ENCODE peak calls at places on chromosomes 12 and 14, in four cellular contexts. S is K562, K is GM12878, O is HepG2. X is an unnamed sample.

GRCh38 chr12:32821293-32822089 is 65.8 kb upstream of the YARS2 start:
- DNase-seq in K (no peak), O (no peak), S (no peak), X (no peak)

GRCh38 chr12:13195848-13196301 is 651 bp upstream of the EMP1 start:
- DNase-seq in O (no peak), S (no peak), K (no peak), X (no peak)

GRCh38 chr14:95361373-95362179 is 41.9 kb upstream of the CLMN start:
- DNase-seq in S (peak; percentile 71), O (no peak), K (no peak), X (peak; percentile 70)

GRCh38 chr14:72699852-72700257 is 194.0 kb downstream of the DPF3 start:
- DNase-seq in K (no peak), O (no peak), S (no peak), X (no peak)

GRCh38 chr12:64385468-64385867 is 5.1 kb downstream of the C12orf56 start:
- DNase-seq in O (no peak), S (no peak), K (no peak), X (no peak)

GRCh38 chr14:92258934-92259333 is 64.0 kb upstream of the SLC24A4 start:
- DNase-seq in O (no peak), S (peak; percentile 25), K (peak; percentile 31), X (no peak)

GRCh38 chr14:32679927-32680612 is 258.6 kb upstream of the NPAS3 start:
- DNase-seq in K (no peak), S (no peak), O (no peak), X (no peak)

GRCh38 chr14:79464468-79464867 is 746.8 kb downstream of the DIO2 start:
- DNase-seq in S (no peak), O (no peak), K (no peak), X (no peak)

GRCh38 chr12:12881495-12881894 is 9.9 kb upstream of the GPRC5A start:
- DNase-seq in K (no peak), S (no peak), O (peak; percentile 39), X (no peak)

GRCh38 chr12:7877421-7877820 is 4.7 kb upstream of the SLC2A14 start:
- DNase-seq in S (no peak), K (no peak), O (no peak), X (no peak)

GRCh38 chr14:45664668-45665356 is 411.8 kb upstream of the MIS18BP1 start:
- DNase-seq in S (no peak), O (no peak), K (no peak), X (no peak)

GRCh38 chr14:99287269-99287942 is 15.4 kb upstream of the BCL11B start:
- DNase-seq in S (no peak), O (no peak), K (peak; percentile 55), X (no peak)

GRCh38 chr12:62214847-62215246 is 45.4 kb upstream of the USP15 start:
- DNase-seq in O (no peak), S (no peak), K (no peak), X (no peak)

GRCh38 chr12:25962932-25963525 is 4.5 kb downstream of the RASSF8 start:
- DNase-seq in O (no peak), S (no peak), K (no peak), X (no peak)

GRCh38 chr12:51393676-51394545 is 2.7 kb upstream of the GALNT6 start:
- DNase-seq in O (no peak), S (no peak), K (no peak), X (no peak)

GRCh38 chr12:89664441-89664840 is 44.2 kb downstream of the ATP2B1 start:
- DNase-seq in S (no peak), O (no peak), K (no peak), X (no peak)

GRCh38 chr12:56801661-56802622 is 38.8 kb downstream of the HSD17B6 start:
- DNase-seq in K (no peak), O (no peak), S (no peak), X (no peak)

GRCh38 chr12:6383572-6384498 is at the start of gene LTBR:
- DNase-seq in S (peak; percentile 82), O (peak; percentile 83), K (no peak), X (no peak)

GRCh38 chr12:70254846-70255245 is 11.6 kb downstream of the CNOT2 start:
- DNase-seq in K (no peak), O (no peak), S (no peak), X (no peak)

GRCh38 chr12:44876554-44877275 is 600 bp upstream of the NELL2 start:
- DNase-seq in S (peak; percentile 23), O (no peak), K (no peak), X (peak; percentile 59)

GRCh38 chr12:59695379-59695778 is 99.5 kb downstream of the SLC16A7 start:
- DNase-seq in S (no peak), K (no peak), O (no peak), X (no peak)

GRCh38 chr12:32944195-32944594 is 47.6 kb upstream of the PKP2 start:
- DNase-seq in O (no peak), S (no peak), K (no peak), X (no peak)

GRCh38 chr12:12510141-12510540 is 52.5 kb downstream of the DUSP16 start:
- DNase-seq in S (no peak), K (no peak), O (no peak), X (no peak)

GRCh38 chr12:106956048-106956935 is 585 bp downstream of the TMEM263 start:
- DNase-seq in S (peak; percentile 70), K (peak; percentile 15), O (peak; percentile 87), X (peak; percentile 56)

GRCh38 chr14:101813171-101813759 is 51.8 kb downstream of the PPP2R5C start:
- DNase-seq in S (no peak), O (no peak), K (no peak), X (no peak)

GRCh38 chr12:15234011-15234410 is 12.8 kb upstream of the RERG start:
- DNase-seq in S (no peak), O (no peak), K (no peak), X (no peak)

GRCh38 chr14:104293851-104294627 is 155.7 kb downstream of the KIF26A start:
- DNase-seq in S (no peak), K (no peak), O (no peak), X (no peak)

GRCh38 chr14:75286313-75286712 is 7.7 kb downstream of the FOS start:
- DNase-seq in O (no peak), K (no peak), S (no peak), X (no peak)

GRCh38 chr12:12872934-12873275 is 18.5 kb upstream of the GPRC5A start:
- DNase-seq in K (no peak), S (no peak), O (no peak), X (no peak)

GRCh38 chr14:92726933-92727262 is 21.5 kb downstream of the LGMN start:
- DNase-seq in K (no peak), S (no peak), O (no peak), X (no peak)

GRCh38 chr12:107318554-107318803 is 225.1 kb upstream of the CRY1 start:
- DNase-seq in O (no peak), S (peak; percentile 8), K (no peak), X (no peak)

GRCh38 chr14:49767473-49768300 is at the start of gene KLHDC2:
- DNase-seq in S (peak; percentile 72), O (peak; percentile 73), K (no peak), X (peak; percentile 79)

GRCh38 chr12:49348781-49349180 is 2.1 kb downstream of the DNAJC22 start:
- DNase-seq in S (no peak), K (no peak), O (no peak), X (no peak)

GRCh38 chr12:54370218-54370730 is 6.0 kb upstream of the GPR84 start:
- DNase-seq in K (no peak), O (no peak), S (peak; percentile 79), X (peak; percentile 85)

GRCh38 chr14:61526405-61527312 is 168.7 kb upstream of the HIF1A start:
- DNase-seq in K (no peak), S (no peak), O (peak; percentile 88), X (no peak)

GRCh38 chr12:115411121-115411520 is 727.1 kb upstream of the TBX3 start:
- DNase-seq in K (no peak), S (no peak), O (no peak), X (no peak)

GRCh38 chr14:106044949-106045596 is 518.7 kb downstream of the TMEM121 start:
- DNase-seq in O (peak; percentile 83), K (no peak), S (peak; percentile 51), X (peak; percentile 9)

GRCh38 chr12:18130855-18131254 is 40.9 kb upstream of the RERGL start:
- DNase-seq in O (no peak), S (no peak), K (no peak), X (no peak)

GRCh38 chr12:17528394-17528793 is 561.6 kb downstream of the RERGL start:
- DNase-seq in O (no peak), S (no peak), K (no peak), X (no peak)

GRCh38 chr14:68027276-68027675 is 207.7 kb downstream of the RAD51B start:
- DNase-seq in K (no peak), O (no peak), S (no peak), X (no peak)
- TF ChIP-seq FOXK2 in K (no peak), O (no peak), S (no peak), X (no peak)

GRCh38 chr12:129331356-129332085 is 478.2 kb downstream of the GLT1D1 start:
- DNase-seq in O (no peak), K (no peak), S (no peak), X (no peak)
- TF ChIP-seq FOXK2 in O (no peak), K (no peak), S (no peak), X (no peak)

GRCh38 chr14:86003998-86004397 is 474.1 kb downstream of the FLRT2 start:
- DNase-seq in S (no peak), O (peak; percentile 44), K (no peak), X (no peak)
- TF ChIP-seq FOXK2 in S (no peak), O (no peak), K (no peak), X (no peak)

GRCh38 chr12:82993610-82994009 is 306.9 kb downstream of the TMTC2 start:
- DNase-seq in O (no peak), K (no peak), S (no peak), X (no peak)

GRCh38 chr12:82994117-82994516 is 307.4 kb downstream of the TMTC2 start:
- DNase-seq in S (no peak), O (no peak), K (no peak), X (no peak)

GRCh38 chr12:82998509-82998908 is 311.8 kb downstream of the TMTC2 start:
- DNase-seq in K (no peak), O (no peak), S (no peak), X (no peak)

DNA sequence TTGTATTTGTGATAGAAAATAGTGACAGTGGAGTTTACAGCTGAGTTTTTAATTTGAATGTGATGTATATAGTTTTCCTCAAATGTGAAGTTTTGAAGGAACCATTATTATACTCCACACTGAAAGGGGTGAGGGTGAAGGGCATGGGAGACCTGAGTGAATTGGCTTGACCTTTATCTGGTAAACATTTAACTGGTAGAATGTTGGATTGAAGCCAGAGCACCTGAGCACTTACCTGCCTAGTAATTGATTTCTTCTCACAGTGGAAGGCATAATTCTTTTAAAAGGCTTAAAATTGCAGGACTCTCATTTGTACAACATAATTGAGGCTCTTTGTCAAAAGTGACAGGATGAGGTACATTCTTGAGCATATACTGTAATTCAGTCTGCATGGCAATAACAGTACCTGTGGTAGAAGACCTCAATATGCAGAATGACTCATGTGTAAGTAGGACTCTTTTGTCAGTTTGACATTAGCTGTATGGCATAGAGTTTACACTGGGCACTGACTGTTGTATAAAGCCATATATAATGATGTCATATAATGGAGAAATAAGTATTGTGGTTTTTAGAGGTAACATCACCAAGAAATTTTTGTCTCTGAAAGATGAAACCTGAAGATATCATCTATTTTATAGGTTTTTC is 309.6 kb downstream of the TMTC2 start:
- DNase-seq in S (no peak), O (no peak), K (no peak), X (no peak)
- TF ChIP-seq FOXK2 in S (no peak), O (no peak), K (no peak), X (no peak)

X was measured in HEK293T.